ENCODE peak calls at places on chromosomes 7 and 10, in seven cellular contexts. A is K562, R is H1, U is HCT116, B is GM12878, O is SK-N-SH, V is HepG2. Y is an unnamed sample.

GRCh38 chr10:62724465-62724864 is 80.1 kb upstream of the ADO start:
- DNase-seq in U (peak; percentile 10), V (no peak), A (peak; percentile 64), B (no peak), O (no peak), R (no peak), Y (peak; percentile 12)

GRCh38 chr10:73780966-73781365 is 882 bp upstream of the CHCHD1 start:
- DNase-seq in O (no peak), B (no peak), U (no peak), R (no peak), V (no peak), A (peak; percentile 57), Y (peak; percentile 54)

GRCh38 chr7:142873281-142873784 is 12.2 kb downstream of the TRPV6 start:
- DNase-seq in V (no peak), O (peak; percentile 67), U (peak; percentile 28), A (peak; percentile 72), B (no peak), R (no peak), Y (peak; percentile 68)

GRCh38 chr10:122171270-122171669 is 99.8 kb upstream of the BTBD16 start:
- DNase-seq in B (no peak), A (no peak), U (no peak), O (no peak), V (no peak), R (no peak), Y (no peak)

GRCh38 chr7:129307592-129307991 is 82.8 kb downstream of the AHCYL2 start:
- DNase-seq in U (no peak), A (no peak), O (no peak), V (no peak), B (no peak), R (no peak), Y (no peak)

GRCh38 chr7:65840446-65840845 is 32.4 kb upstream of the VKORC1L1 start:
- DNase-seq in R (no peak), V (no peak), B (peak; percentile 39), U (peak; percentile 43), A (no peak), O (no peak), Y (peak; percentile 5)

GRCh38 chr10:67779455-67780205 is 58.4 kb downstream of the DNAJC12 start:
- DNase-seq in O (peak; percentile 61), B (no peak), U (peak; percentile 75), V (peak; percentile 73), A (peak; percentile 89), R (no peak), Y (peak; percentile 23)

GRCh38 chr10:51768886-51769285 is 69.5 kb upstream of the CSTF2T start:
- DNase-seq in R (no peak), V (no peak), O (no peak), U (no peak), A (no peak), B (no peak), Y (no peak)

GRCh38 chr10:78664929-78665525 is 403.7 kb upstream of the ZMIZ1 start:
- DNase-seq in U (peak; percentile 48), B (no peak), V (no peak), O (no peak), A (peak; percentile 52), R (no peak), Y (peak; percentile 47)

GRCh38 chr7:95527033-95527775 is 41.5 kb downstream of the ASB4 start:
- DNase-seq in A (peak; percentile 73), O (peak; percentile 77), V (peak; percentile 58), R (no peak), B (no peak), U (peak; percentile 50), Y (peak; percentile 63)

GRCh38 chr7:159094030-159094740 is 50.5 kb downstream of the VIPR2 start:
- DNase-seq in U (no peak), R (no peak), V (no peak), O (no peak), A (no peak), B (no peak), Y (no peak)

GRCh38 chr10:79074732-79075131 is 6.0 kb downstream of the ZMIZ1 start:
- DNase-seq in O (peak; percentile 68), R (no peak), U (no peak), A (no peak), V (no peak), B (no peak), Y (no peak)

GRCh38 chr7:140024585-140024984 is 38.2 kb downstream of the PARP12 start:
- DNase-seq in B (no peak), O (no peak), A (no peak), V (no peak), R (no peak), U (no peak), Y (no peak)

GRCh38 chr10:112956631-112957350 is 6.7 kb downstream of the TCF7L2 start:
- DNase-seq in A (no peak), U (no peak), V (no peak), O (no peak), B (no peak), R (no peak), Y (no peak)

GRCh38 chr10:112954974-112955735 is 5.1 kb downstream of the TCF7L2 start:
- DNase-seq in U (no peak), O (no peak), A (no peak), B (no peak), V (no peak), R (no peak), Y (no peak)

GRCh38 chr10:112953760-112954159 is 3.7 kb downstream of the TCF7L2 start:
- DNase-seq in O (no peak), B (no peak), A (no peak), V (no peak), U (no peak), R (no peak), Y (no peak)

GRCh38 chr10:112957589-112958202 is 7.6 kb downstream of the TCF7L2 start:
- DNase-seq in O (no peak), B (no peak), A (no peak), V (no peak), R (no peak), U (no peak), Y (no peak)

DNA sequence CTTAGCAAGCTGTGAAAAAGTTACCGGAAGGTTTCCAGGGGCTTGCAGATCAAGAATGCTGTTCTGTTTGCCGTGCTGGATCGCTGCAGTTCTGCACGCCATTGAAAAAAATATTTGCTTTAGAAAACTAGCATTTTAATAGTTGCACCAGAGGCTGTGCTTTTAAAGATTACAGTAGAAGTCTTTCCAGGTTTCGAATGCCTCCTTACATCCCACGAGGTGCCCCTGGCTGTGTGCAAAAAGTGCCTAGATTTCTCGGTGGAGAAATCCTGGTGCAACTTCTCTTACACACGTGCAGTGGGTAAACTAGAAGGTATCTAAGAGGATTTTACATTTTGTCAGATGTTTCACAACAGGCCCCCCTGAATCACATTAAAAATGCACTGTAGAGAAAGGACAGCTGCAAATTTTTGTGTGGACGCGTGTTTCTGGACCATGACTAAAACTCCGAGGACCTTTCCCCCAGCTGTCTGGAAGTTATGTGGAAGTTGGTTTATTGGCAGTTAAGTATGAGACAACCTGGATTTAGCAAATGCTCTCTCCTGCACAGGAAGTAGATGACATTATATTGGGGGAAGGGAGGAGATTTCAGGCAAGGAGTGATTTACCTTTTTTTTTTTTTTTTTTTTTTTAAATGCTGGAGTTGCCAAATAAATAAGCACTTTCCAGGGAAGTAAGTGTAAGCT is 5.8 kb downstream of the TCF7L2 start:
- DNase-seq in A (no peak), B (no peak), V (no peak), U (no peak), O (no peak), R (no peak), Y (no peak)
- TF ChIP-seq JUND in A (no peak), B (no peak), V (no peak), U (no peak), O (peak; percentile 2), R (no peak), Y (no peak)

DNA sequence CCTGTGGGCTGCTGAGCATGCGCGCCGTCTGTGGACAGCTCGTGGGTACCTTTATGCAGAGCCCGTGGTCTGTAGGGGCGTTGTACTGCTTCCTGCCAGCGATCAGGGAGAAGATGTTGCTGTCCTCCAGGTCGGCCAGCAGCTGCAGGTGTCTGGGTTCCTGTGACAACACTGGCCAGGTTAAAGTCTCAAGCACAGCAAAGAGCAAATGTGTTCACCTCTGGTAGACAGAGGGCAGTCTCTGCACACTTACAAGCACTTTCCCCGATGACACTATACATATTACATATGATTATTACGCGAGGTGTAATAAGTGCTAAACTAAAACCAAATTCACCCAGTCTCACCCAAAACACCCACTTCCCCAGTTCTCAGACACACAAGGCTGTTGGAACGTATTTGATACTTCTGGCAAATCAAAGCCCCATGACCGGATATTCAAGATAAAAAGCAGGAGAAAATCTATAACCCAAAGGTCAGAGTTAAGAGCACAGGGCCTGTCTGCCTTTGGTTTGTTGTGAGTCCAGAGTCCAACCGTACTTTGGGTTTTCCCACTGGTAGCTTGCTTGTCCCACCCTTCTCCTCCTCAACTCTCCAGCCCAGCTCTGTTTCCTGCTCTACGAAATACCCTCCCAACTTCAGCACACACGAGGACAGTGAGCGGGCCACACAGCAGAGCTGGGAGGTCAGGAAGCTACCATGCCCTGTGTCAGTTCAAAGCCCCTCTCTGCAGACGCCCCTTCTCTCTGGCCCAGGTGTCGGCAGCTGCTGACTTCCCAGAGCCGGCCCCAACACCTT is 49.7 kb upstream of the DDC start:
- DNase-seq in O (no peak), R (no peak), U (no peak), A (no peak), B (no peak), V (peak; percentile 74), Y (peak; percentile 42)
- TF ChIP-seq JUND in O (no peak), R (no peak), U (no peak), A (no peak), B (no peak), V (no peak), Y (no peak)

DNA sequence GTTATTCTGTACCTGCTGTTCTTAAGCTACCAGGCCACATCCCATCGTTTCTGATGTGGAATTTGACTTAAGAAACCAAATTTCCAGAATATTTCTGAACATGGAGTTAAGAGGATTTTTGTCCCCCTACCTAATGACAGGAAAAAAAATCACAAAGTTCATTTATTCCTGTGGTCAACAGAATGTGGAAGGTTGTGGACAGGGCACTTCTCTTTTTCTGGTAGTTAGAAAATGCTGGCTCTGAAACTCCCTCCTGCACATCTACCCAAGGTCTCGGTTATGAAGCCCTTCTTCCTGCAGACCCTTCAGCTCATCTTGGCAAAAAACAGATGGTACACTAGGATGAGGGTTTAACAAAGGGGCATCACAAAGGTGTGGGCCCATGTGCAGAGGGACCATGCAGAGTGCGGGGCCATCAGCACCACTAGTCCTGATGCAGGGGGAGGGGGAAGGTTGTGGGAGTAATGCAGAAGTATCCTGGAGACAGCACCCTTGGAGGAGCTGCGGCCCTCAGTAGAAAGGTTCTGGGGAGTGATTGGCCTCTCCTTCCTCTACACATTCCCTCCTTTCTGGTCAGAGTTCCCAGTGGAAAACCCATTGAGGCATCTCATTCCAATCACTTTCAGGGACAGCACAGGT is 9.8 kb downstream of the ALOX5 start:
- DNase-seq in O (no peak), A (no peak), U (no peak), B (no peak), V (no peak), R (no peak), Y (no peak)
- TF ChIP-seq JUND in O (no peak), A (no peak), U (no peak), B (no peak), V (no peak), R (no peak), Y (no peak)

GRCh38 chr10:5346881-5347280 is 17.9 kb upstream of the UCN3 start:
- DNase-seq in B (no peak), R (no peak), O (no peak), V (no peak), U (no peak), A (no peak), Y (no peak)
- TF ChIP-seq JUND in B (no peak), R (no peak), O (no peak), V (no peak), U (no peak), A (no peak), Y (no peak)